ENCODE peak calls at places on chromosome 10, in six cellular contexts. P is breast epithelium, I is Peyer's patch, V is esophagus muscularis mucosa, U is right lobe of liver, O is tibial nerve. C is an unnamed sample.

GRCh38 chr10:107442035-107442505 is 277.6 kb upstream of the SORCS1 start:
- DNase-seq in V (no peak), I (no peak), O (no peak), P (no peak), U (no peak), C (no peak)

GRCh38 chr10:72611783-72612182 is 14.1 kb downstream of the MICU1 start:
- DNase-seq in O (no peak), I (no peak), P (no peak), U (no peak), V (no peak), C (no peak)

GRCh38 chr10:48525956-48526355 is 78.9 kb downstream of the ARHGAP22 start:
- DNase-seq in O (no peak), V (no peak), I (peak), P (no peak), U (no peak), C (no peak)

GRCh38 chr10:132993271-132994260 is 51.2 kb upstream of the CFAP46 start:
- DNase-seq in U (no peak), V (no peak), O (no peak), I (no peak), P (no peak), C (peak)

GRCh38 chr10:48363617-48364355 is 57.3 kb downstream of the MAPK8 start:
- DNase-seq in U (peak), O (no peak), I (peak), V (no peak), P (peak), C (peak)

GRCh38 chr10:127441350-127442219 is 107.5 kb upstream of the NPS start:
- DNase-seq in I (no peak), O (no peak), U (no peak), P (no peak), V (no peak), C (peak)

GRCh38 chr10:11468126-11468742 is 143.2 kb downstream of the USP6NL start:
- DNase-seq in I (no peak), V (no peak), U (no peak), O (no peak), P (no peak), C (no peak)

GRCh38 chr10:43249962-43250624 is 16.8 kb downstream of the RASGEF1A start:
- DNase-seq in I (peak), U (peak), V (no peak), O (peak), P (peak), C (peak)

GRCh38 chr10:121608669-121609190 is 10.5 kb upstream of the FGFR2 start:
- DNase-seq in I (peak), O (no peak), U (peak), P (no peak), V (no peak), C (peak)

GRCh38 chr10:89224697-89225443 is 17.8 kb upstream of the CH25H start:
- DNase-seq in V (peak), O (no peak), U (no peak), I (no peak), P (no peak), C (no peak)

GRCh38 chr10:124296121-124296812 is 122.5 kb downstream of the OAT start:
- DNase-seq in O (no peak), P (no peak), I (peak), V (no peak), U (peak), C (no peak)

GRCh38 chr10:69506487-69506833 is 55.2 kb downstream of the TSPAN15 start:
- DNase-seq in I (no peak), O (no peak), P (no peak), U (no peak), V (peak), C (no peak)

GRCh38 chr10:103679096-103679790 is 176.1 kb downstream of the SH3PXD2A start:
- DNase-seq in O (no peak), U (no peak), P (no peak), V (no peak), I (peak), C (no peak)

GRCh38 chr10:48564466-48565150 is 40.3 kb downstream of the ARHGAP22 start:
- DNase-seq in V (no peak), O (no peak), I (no peak), U (no peak), P (no peak), C (no peak)

GRCh38 chr10:5592070-5592469 is 67.3 kb downstream of the CALML3 start:
- DNase-seq in U (no peak), V (no peak), I (no peak), P (no peak), O (no peak), C (no peak)

GRCh38 chr10:83312570-83312969 is 826.7 kb upstream of the GHITM start:
- DNase-seq in O (no peak), U (no peak), P (no peak), V (no peak), I (no peak), C (no peak)

GRCh38 chr10:36412942-36413341 is 712.5 kb upstream of the ANKRD30A start:
- DNase-seq in V (no peak), U (no peak), P (no peak), I (no peak), O (no peak), C (no peak)

GRCh38 chr10:74596713-74597112 is 229.7 kb upstream of the KAT6B start:
- DNase-seq in V (no peak), I (no peak), O (no peak), U (no peak), P (no peak), C (no peak)

GRCh38 chr10:77925410-77925794 is 1.2 kb downstream of the DLG5 start:
- DNase-seq in O (no peak), I (no peak), V (no peak), U (no peak), P (peak), C (no peak)

GRCh38 chr10:17213646-17214349 is 12.3 kb upstream of the TRDMT1 start:
- DNase-seq in U (no peak), I (no peak), V (no peak), P (no peak), O (no peak), C (no peak)

GRCh38 chr10:132228616-132229015 is 41.9 kb downstream of the DPYSL4 start:
- DNase-seq in U (no peak), P (no peak), I (no peak), O (no peak), V (no peak), C (no peak)

GRCh38 chr10:88913157-88913556 is 33.1 kb downstream of the STAMBPL1 start:
- DNase-seq in V (no peak), U (no peak), P (no peak), I (no peak), O (no peak), C (no peak)

GRCh38 chr10:6204341-6205191 is 1.8 kb downstream of the PFKFB3 start:
- DNase-seq in O (no peak), I (no peak), V (no peak), U (peak), P (peak), C (peak)

GRCh38 chr10:61882621-61883375 is 18.7 kb upstream of the ARID5B start:
- DNase-seq in O (no peak), U (no peak), I (no peak), P (no peak), V (no peak), C (no peak)

GRCh38 chr10:102535481-102536147 is 31.8 kb downstream of the SUFU start:
- DNase-seq in P (no peak), V (no peak), I (no peak), O (no peak), U (no peak), C (no peak)

GRCh38 chr10:123800299-123800698 is 91.3 kb downstream of the CPXM2 start:
- DNase-seq in P (no peak), U (no peak), O (no peak), I (no peak), V (peak), C (no peak)

GRCh38 chr10:99695761-99696160 is 36.2 kb downstream of the COX15 start:
- DNase-seq in I (no peak), O (no peak), P (no peak), V (no peak), U (peak), C (no peak)

GRCh38 chr10:51170518-51171245 is 96.4 kb downstream of the PRKG1 start:
- DNase-seq in O (no peak), P (no peak), I (no peak), U (no peak), V (no peak), C (no peak)

GRCh38 chr10:22805304-22805703 is 90.9 kb upstream of the PIP4K2A start:
- DNase-seq in P (no peak), I (no peak), V (no peak), O (no peak), U (no peak), C (no peak)

GRCh38 chr10:120850911-120851865 is at the start of gene WDR11:
- DNase-seq in U (peak), P (peak), O (peak), I (peak), V (peak), C (peak)

GRCh38 chr10:110363572-110364411 is 59.1 kb upstream of the SMNDC1 start:
- DNase-seq in O (no peak), P (peak), V (no peak), U (peak), I (peak), C (no peak)

GRCh38 chr10:59098811-59099452 is 77.5 kb upstream of the PHYHIPL start:
- DNase-seq in O (no peak), P (no peak), V (no peak), I (no peak), U (no peak), C (no peak)

GRCh38 chr10:97713351-97713827 is at the start of gene MARVELD1:
- DNase-seq in U (no peak), I (peak), O (peak), P (peak), V (peak), C (peak)

GRCh38 chr10:129506101-129506797 is 39.2 kb downstream of the MGMT start:
- DNase-seq in I (no peak), U (no peak), O (no peak), V (peak), P (no peak), C (no peak)

GRCh38 chr10:77283326-77283725 is 354.3 kb downstream of the KCNMA1 start:
- DNase-seq in P (no peak), I (no peak), V (no peak), U (no peak), O (no peak), C (no peak)

GRCh38 chr10:117374506-117375359 is 507 bp downstream of the PDZD8 start:
- DNase-seq in V (no peak), O (no peak), U (peak), I (peak), P (peak), C (no peak)

GRCh38 chr10:117509573-117509972 is 33.0 kb upstream of the EMX2 start:
- DNase-seq in P (no peak), U (no peak), O (no peak), I (no peak), V (no peak), C (no peak)

GRCh38 chr10:113402602-113403001 is 150.3 kb upstream of the HABP2 start:
- DNase-seq in P (no peak), O (no peak), I (no peak), V (no peak), U (no peak), C (no peak)

GRCh38 chr10:113409147-113409546 is 143.7 kb upstream of the HABP2 start:
- DNase-seq in V (no peak), U (no peak), I (no peak), P (no peak), O (no peak), C (no peak)

GRCh38 chr10:113399051-113399450 is 153.8 kb upstream of the HABP2 start:
- DNase-seq in V (no peak), P (no peak), O (no peak), U (no peak), I (no peak), C (no peak)

GRCh38 chr10:113407218-113407617 is 145.6 kb upstream of the HABP2 start:
- DNase-seq in P (no peak), I (no peak), O (no peak), U (no peak), V (no peak), C (no peak)

GRCh38 chr10:113403900-113404299 is 149.0 kb upstream of the HABP2 start:
- DNase-seq in U (no peak), O (no peak), I (no peak), V (no peak), P (no peak), C (no peak)
- TF ChIP-seq POLR2A in U (no peak), O (no peak), I (no peak), V (no peak), P (no peak), C (no peak)

DNA sequence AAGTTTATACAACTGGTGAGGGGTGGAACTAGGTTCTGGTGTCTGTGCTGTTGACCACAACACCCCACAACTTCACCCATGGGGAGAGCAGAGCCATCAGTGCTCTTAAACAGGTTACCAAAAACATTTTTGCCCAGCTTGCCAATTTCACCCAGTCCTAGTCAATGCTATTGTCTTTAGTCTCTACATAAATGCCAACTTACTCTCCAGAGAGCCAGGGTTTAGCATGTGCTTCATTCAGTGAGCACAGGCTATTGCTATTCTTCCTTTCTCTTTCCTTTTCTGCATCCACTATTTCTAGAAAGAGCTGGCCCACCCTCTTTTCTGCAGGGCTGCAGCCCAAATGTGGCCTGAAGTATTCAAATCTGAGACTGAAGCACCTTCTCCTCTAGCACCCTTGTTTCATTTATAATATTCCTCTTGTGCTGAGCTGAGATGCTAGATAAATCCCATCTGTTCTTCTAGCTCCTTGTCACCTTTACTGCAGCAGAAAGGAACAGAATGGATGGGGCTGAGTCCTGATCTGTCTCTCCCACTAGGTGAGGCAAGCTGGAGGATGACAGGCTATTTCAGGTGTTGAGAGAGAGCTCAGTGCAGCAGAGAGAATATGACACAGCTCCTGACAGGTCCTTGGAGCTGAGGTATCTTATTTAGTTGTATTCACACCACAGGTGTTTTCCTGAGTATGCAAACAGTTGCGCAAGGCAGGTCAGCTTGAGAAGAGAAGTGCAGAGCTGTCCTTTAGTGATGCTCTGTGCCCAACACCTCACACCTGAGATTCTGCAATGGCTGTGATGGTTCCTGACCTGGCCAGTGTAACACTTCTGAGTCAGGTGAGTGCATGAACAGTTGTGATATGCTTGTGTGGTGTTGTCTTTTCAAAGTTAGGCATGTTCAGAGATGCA is 819.2 kb downstream of the CCSER2 start:
- DNase-seq in I (no peak), O (no peak), U (no peak), P (no peak), V (peak), C (no peak)
- H3K27ac ChIP-seq in I (no peak), O (no peak), U (no peak), P (no peak), V (no peak), C (no peak)

GRCh38 chr10:65968871-65969270 is 957.0 kb upstream of the LRRTM3 start:
- DNase-seq in P (no peak), O (no peak), U (no peak), I (no peak), V (no peak), C (no peak)
- TF ChIP-seq CTCF in P (no peak), O (no peak), U (peak), I (no peak), V (no peak), C (no peak)

GRCh38 chr10:91610919-91611318 is 22.0 kb downstream of the PPP1R3C start:
- DNase-seq in I (no peak), U (no peak), V (no peak), P (no peak), O (no peak), C (no peak)

GRCh38 chr10:91610444-91610843 is 22.4 kb downstream of the PPP1R3C start:
- DNase-seq in I (no peak), U (no peak), P (no peak), O (no peak), V (no peak), C (no peak)

GRCh38 chr10:91614254-91614624 is 18.6 kb downstream of the PPP1R3C start:
- DNase-seq in V (no peak), I (no peak), U (no peak), P (no peak), O (no peak), C (no peak)

GRCh38 chr10:91616124-91616523 is 16.7 kb downstream of the PPP1R3C start:
- DNase-seq in P (no peak), O (no peak), U (no peak), V (no peak), I (no peak), C (no peak)

DNA sequence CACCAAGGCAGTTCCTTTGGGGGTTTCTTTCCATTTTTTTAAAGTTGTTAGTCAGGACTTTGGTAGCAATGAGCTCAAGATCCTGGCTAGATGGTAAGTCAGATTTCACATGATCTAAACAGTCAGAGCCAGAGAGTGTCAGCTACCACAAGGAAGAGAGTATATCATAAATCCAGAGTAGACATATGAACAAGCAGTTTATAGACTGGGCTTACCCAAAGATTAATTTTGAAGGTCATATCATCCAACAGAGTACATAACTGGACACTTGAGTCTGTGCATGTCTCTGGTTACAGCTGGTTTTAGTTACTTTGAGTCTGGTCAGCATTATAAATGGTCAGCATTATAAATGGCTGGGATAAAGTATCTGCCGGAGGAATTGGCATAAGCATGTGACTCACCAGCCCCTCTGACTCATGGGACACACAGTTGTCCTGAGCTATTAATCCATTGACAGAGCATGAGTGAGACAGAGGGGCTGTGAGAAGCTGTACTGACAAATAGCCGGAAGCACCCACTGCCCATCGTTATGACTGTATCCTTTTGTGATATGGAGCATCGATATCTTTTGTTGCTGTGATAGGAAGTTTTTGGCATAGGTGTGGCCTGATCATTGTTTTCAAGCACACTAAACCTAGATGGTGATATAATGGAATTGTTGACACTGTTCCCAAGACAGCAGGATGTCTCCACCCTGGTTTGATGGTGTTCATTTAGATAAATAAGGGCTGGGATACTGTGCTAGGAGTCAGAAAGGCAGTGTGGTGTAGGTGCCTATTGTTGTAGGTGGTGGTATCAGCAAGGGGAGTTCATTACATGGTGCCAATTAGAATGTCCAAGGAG is 19.2 kb downstream of the PPP1R3C start:
- DNase-seq in I (peak), U (no peak), O (no peak), P (no peak), V (no peak), C (no peak)
- TF ChIP-seq POLR2A in I (no peak), U (no peak), O (no peak), P (no peak), V (no peak), C (no peak)

GRCh38 chr10:21625623-21626229 is 91.7 kb downstream of the MLLT10 start:
- DNase-seq in O (no peak), P (no peak), V (no peak), U (no peak), I (no peak), C (no peak)
- H3K27ac ChIP-seq in O (no peak), P (no peak), V (no peak), U (no peak), I (no peak), C (no peak)

C was measured in ovary.